ENCODE peak calls at places on chromosome 12, in nine cellular contexts. One of them, this sample, is unnamed.

GRCh38 chr12:84128117-84128991 is 784.2 kb downstream of the SLC6A15 start:
- DNase-seq in endothelial cell: no peak
- DNase-seq in SK-MEL-5: peak
- DNase-seq in SW480: no peak
- DNase-seq in CD4-positive, alpha-beta memory T cell: no peak
- DNase-seq in neuronal stem cell: no peak
- DNase-seq in NCI-H1092 treated with DMSO at 0.1 percent for 48 hours: no peak
- DNase-seq in activated CD4-positive, alpha-beta T cell treated with anti-CD3 and anti-CD28 coated beads, Interleukin-2, amount 50 U/mL, for 48 hours: no peak
- DNase-seq in substantia nigra: no peak
- DNase-seq in this sample: no peak

GRCh38 chr12:98399532-98399931 is 115.9 kb upstream of the TMPO start:
- DNase-seq in SW480: peak
- DNase-seq in NCI-H1092 treated with DMSO at 0.1 percent for 48 hours: no peak
- DNase-seq in endothelial cell: no peak
- DNase-seq in neuronal stem cell: no peak
- DNase-seq in activated CD4-positive, alpha-beta T cell treated with anti-CD3 and anti-CD28 coated beads, Interleukin-2, amount 50 U/mL, for 48 hours: peak
- DNase-seq in CD4-positive, alpha-beta memory T cell: peak
- DNase-seq in substantia nigra: no peak
- DNase-seq in SK-MEL-5: peak
- DNase-seq in this sample: peak

GRCh38 chr12:31965090-31965489 is 5.9 kb downstream of the RESF1 start:
- DNase-seq in neuronal stem cell: no peak
- DNase-seq in substantia nigra: no peak
- DNase-seq in SW480: no peak
- DNase-seq in SK-MEL-5: no peak
- DNase-seq in activated CD4-positive, alpha-beta T cell treated with anti-CD3 and anti-CD28 coated beads, Interleukin-2, amount 50 U/mL, for 48 hours: peak
- DNase-seq in NCI-H1092 treated with DMSO at 0.1 percent for 48 hours: no peak
- DNase-seq in CD4-positive, alpha-beta memory T cell: peak
- DNase-seq in endothelial cell: no peak
- DNase-seq in this sample: no peak

GRCh38 chr12:28711411-28711810 is 437.7 kb upstream of the FAR2 start:
- DNase-seq in activated CD4-positive, alpha-beta T cell treated with anti-CD3 and anti-CD28 coated beads, Interleukin-2, amount 50 U/mL, for 48 hours: no peak
- DNase-seq in neuronal stem cell: no peak
- DNase-seq in CD4-positive, alpha-beta memory T cell: no peak
- DNase-seq in NCI-H1092 treated with DMSO at 0.1 percent for 48 hours: no peak
- DNase-seq in SW480: no peak
- DNase-seq in SK-MEL-5: no peak
- DNase-seq in endothelial cell: no peak
- DNase-seq in substantia nigra: no peak
- DNase-seq in this sample: no peak

GRCh38 chr12:127054531-127054930 is 1212.4 kb upstream of the TMEM132C start:
- DNase-seq in NCI-H1092 treated with DMSO at 0.1 percent for 48 hours: no peak
- DNase-seq in substantia nigra: no peak
- DNase-seq in neuronal stem cell: no peak
- DNase-seq in SK-MEL-5: no peak
- DNase-seq in activated CD4-positive, alpha-beta T cell treated with anti-CD3 and anti-CD28 coated beads, Interleukin-2, amount 50 U/mL, for 48 hours: no peak
- DNase-seq in CD4-positive, alpha-beta memory T cell: no peak
- DNase-seq in SW480: no peak
- DNase-seq in endothelial cell: no peak
- DNase-seq in this sample: no peak

GRCh38 chr12:80622271-80622670 is 85.2 kb upstream of the MYF6 start:
- DNase-seq in CD4-positive, alpha-beta memory T cell: no peak
- DNase-seq in neuronal stem cell: no peak
- DNase-seq in endothelial cell: no peak
- DNase-seq in activated CD4-positive, alpha-beta T cell treated with anti-CD3 and anti-CD28 coated beads, Interleukin-2, amount 50 U/mL, for 48 hours: no peak
- DNase-seq in substantia nigra: no peak
- DNase-seq in SW480: no peak
- DNase-seq in NCI-H1092 treated with DMSO at 0.1 percent for 48 hours: no peak
- DNase-seq in SK-MEL-5: peak
- DNase-seq in this sample: no peak

GRCh38 chr12:87924149-87924548 is 105.1 kb downstream of the C12orf50 start:
- DNase-seq in SW480: no peak
- DNase-seq in neuronal stem cell: no peak
- DNase-seq in SK-MEL-5: no peak
- DNase-seq in NCI-H1092 treated with DMSO at 0.1 percent for 48 hours: no peak
- DNase-seq in CD4-positive, alpha-beta memory T cell: no peak
- DNase-seq in endothelial cell: no peak
- DNase-seq in activated CD4-positive, alpha-beta T cell treated with anti-CD3 and anti-CD28 coated beads, Interleukin-2, amount 50 U/mL, for 48 hours: no peak
- DNase-seq in substantia nigra: no peak
- DNase-seq in this sample: no peak

GRCh38 chr12:65209655-65210043 is 40.3 kb downstream of the LEMD3 start:
- DNase-seq in endothelial cell: no peak
- DNase-seq in activated CD4-positive, alpha-beta T cell treated with anti-CD3 and anti-CD28 coated beads, Interleukin-2, amount 50 U/mL, for 48 hours: no peak
- DNase-seq in SK-MEL-5: no peak
- DNase-seq in SW480: no peak
- DNase-seq in CD4-positive, alpha-beta memory T cell: no peak
- DNase-seq in NCI-H1092 treated with DMSO at 0.1 percent for 48 hours: no peak
- DNase-seq in neuronal stem cell: no peak
- DNase-seq in substantia nigra: no peak
- DNase-seq in this sample: no peak

GRCh38 chr12:95118138-95118787 is 44.8 kb upstream of the NR2C1 start:
- DNase-seq in endothelial cell: no peak
- DNase-seq in neuronal stem cell: no peak
- DNase-seq in NCI-H1092 treated with DMSO at 0.1 percent for 48 hours: no peak
- DNase-seq in SW480: no peak
- DNase-seq in activated CD4-positive, alpha-beta T cell treated with anti-CD3 and anti-CD28 coated beads, Interleukin-2, amount 50 U/mL, for 48 hours: no peak
- DNase-seq in CD4-positive, alpha-beta memory T cell: no peak
- DNase-seq in SK-MEL-5: no peak
- DNase-seq in substantia nigra: no peak
- DNase-seq in this sample: no peak

GRCh38 chr12:106144847-106145246 is 6.1 kb upstream of the NUAK1 start:
- DNase-seq in activated CD4-positive, alpha-beta T cell treated with anti-CD3 and anti-CD28 coated beads, Interleukin-2, amount 50 U/mL, for 48 hours: no peak
- DNase-seq in SW480: no peak
- DNase-seq in NCI-H1092 treated with DMSO at 0.1 percent for 48 hours: no peak
- DNase-seq in substantia nigra: no peak
- DNase-seq in SK-MEL-5: no peak
- DNase-seq in endothelial cell: no peak
- DNase-seq in neuronal stem cell: no peak
- DNase-seq in CD4-positive, alpha-beta memory T cell: no peak
- DNase-seq in this sample: no peak

GRCh38 chr12:89040146-89040964 is 311.9 kb downstream of the DUSP6 start:
- DNase-seq in endothelial cell: no peak
- DNase-seq in SW480: no peak
- DNase-seq in substantia nigra: no peak
- DNase-seq in CD4-positive, alpha-beta memory T cell: peak
- DNase-seq in neuronal stem cell: no peak
- DNase-seq in SK-MEL-5: no peak
- DNase-seq in NCI-H1092 treated with DMSO at 0.1 percent for 48 hours: no peak
- DNase-seq in activated CD4-positive, alpha-beta T cell treated with anti-CD3 and anti-CD28 coated beads, Interleukin-2, amount 50 U/mL, for 48 hours: peak
- DNase-seq in this sample: no peak

GRCh38 chr12:10940389-10940788 is 1.3 kb upstream of the TAS2R14 start:
- DNase-seq in NCI-H1092 treated with DMSO at 0.1 percent for 48 hours: no peak
- DNase-seq in endothelial cell: no peak
- DNase-seq in CD4-positive, alpha-beta memory T cell: no peak
- DNase-seq in SK-MEL-5: no peak
- DNase-seq in SW480: no peak
- DNase-seq in neuronal stem cell: no peak
- DNase-seq in activated CD4-positive, alpha-beta T cell treated with anti-CD3 and anti-CD28 coated beads, Interleukin-2, amount 50 U/mL, for 48 hours: no peak
- DNase-seq in substantia nigra: no peak
- DNase-seq in this sample: no peak

GRCh38 chr12:112932485-112933151 is 5.7 kb upstream of the OAS3 start:
- DNase-seq in activated CD4-positive, alpha-beta T cell treated with anti-CD3 and anti-CD28 coated beads, Interleukin-2, amount 50 U/mL, for 48 hours: no peak
- DNase-seq in neuronal stem cell: peak
- DNase-seq in endothelial cell: no peak
- DNase-seq in NCI-H1092 treated with DMSO at 0.1 percent for 48 hours: no peak
- DNase-seq in SK-MEL-5: no peak
- DNase-seq in CD4-positive, alpha-beta memory T cell: no peak
- DNase-seq in substantia nigra: no peak
- DNase-seq in SW480: no peak
- DNase-seq in this sample: no peak

GRCh38 chr12:57236925-57237652 is 7.6 kb downstream of the SHMT2 start:
- DNase-seq in NCI-H1092 treated with DMSO at 0.1 percent for 48 hours: no peak
- DNase-seq in substantia nigra: no peak
- DNase-seq in SW480: peak
- DNase-seq in endothelial cell: peak
- DNase-seq in activated CD4-positive, alpha-beta T cell treated with anti-CD3 and anti-CD28 coated beads, Interleukin-2, amount 50 U/mL, for 48 hours: peak
- DNase-seq in SK-MEL-5: no peak
- DNase-seq in CD4-positive, alpha-beta memory T cell: no peak
- DNase-seq in neuronal stem cell: no peak
- DNase-seq in this sample: peak

GRCh38 chr12:117587646-117588287 is 226.3 kb upstream of the NOS1 start:
- DNase-seq in SW480: peak
- DNase-seq in NCI-H1092 treated with DMSO at 0.1 percent for 48 hours: peak
- DNase-seq in CD4-positive, alpha-beta memory T cell: no peak
- DNase-seq in endothelial cell: peak
- DNase-seq in SK-MEL-5: peak
- DNase-seq in activated CD4-positive, alpha-beta T cell treated with anti-CD3 and anti-CD28 coated beads, Interleukin-2, amount 50 U/mL, for 48 hours: peak
- DNase-seq in substantia nigra: no peak
- DNase-seq in neuronal stem cell: peak
- DNase-seq in this sample: peak

GRCh38 chr12:123747309-123747708 is 14.8 kb upstream of the DNAH10 start:
- DNase-seq in NCI-H1092 treated with DMSO at 0.1 percent for 48 hours: no peak
- DNase-seq in SK-MEL-5: no peak
- DNase-seq in activated CD4-positive, alpha-beta T cell treated with anti-CD3 and anti-CD28 coated beads, Interleukin-2, amount 50 U/mL, for 48 hours: no peak
- DNase-seq in endothelial cell: no peak
- DNase-seq in SW480: no peak
- DNase-seq in CD4-positive, alpha-beta memory T cell: no peak
- DNase-seq in neuronal stem cell: no peak
- DNase-seq in substantia nigra: no peak
- DNase-seq in this sample: no peak

GRCh38 chr12:55742719-55743130 is at the start of gene GDF11:
- DNase-seq in neuronal stem cell: peak
- DNase-seq in CD4-positive, alpha-beta memory T cell: peak
- DNase-seq in SK-MEL-5: peak
- DNase-seq in activated CD4-positive, alpha-beta T cell treated with anti-CD3 and anti-CD28 coated beads, Interleukin-2, amount 50 U/mL, for 48 hours: peak
- DNase-seq in SW480: peak
- DNase-seq in substantia nigra: peak
- DNase-seq in NCI-H1092 treated with DMSO at 0.1 percent for 48 hours: peak
- DNase-seq in endothelial cell: no peak
- DNase-seq in this sample: peak

GRCh38 chr12:129550353-129550752 is 353.5 kb downstream of the TMEM132D start:
- DNase-seq in SK-MEL-5: no peak
- DNase-seq in endothelial cell: no peak
- DNase-seq in CD4-positive, alpha-beta memory T cell: no peak
- DNase-seq in substantia nigra: no peak
- DNase-seq in neuronal stem cell: no peak
- DNase-seq in NCI-H1092 treated with DMSO at 0.1 percent for 48 hours: peak
- DNase-seq in SW480: no peak
- DNase-seq in activated CD4-positive, alpha-beta T cell treated with anti-CD3 and anti-CD28 coated beads, Interleukin-2, amount 50 U/mL, for 48 hours: no peak
- DNase-seq in this sample: no peak

GRCh38 chr12:113838896-113839295 is 127.2 kb downstream of the RBM19 start:
- DNase-seq in neuronal stem cell: no peak
- DNase-seq in CD4-positive, alpha-beta memory T cell: no peak
- DNase-seq in endothelial cell: no peak
- DNase-seq in substantia nigra: no peak
- DNase-seq in NCI-H1092 treated with DMSO at 0.1 percent for 48 hours: peak
- DNase-seq in activated CD4-positive, alpha-beta T cell treated with anti-CD3 and anti-CD28 coated beads, Interleukin-2, amount 50 U/mL, for 48 hours: no peak
- DNase-seq in SW480: peak
- DNase-seq in SK-MEL-5: no peak
- DNase-seq in this sample: no peak

GRCh38 chr12:10098762-10099161 is at the start of gene CLEC1A:
- DNase-seq in CD4-positive, alpha-beta memory T cell: no peak
- DNase-seq in SK-MEL-5: no peak
- DNase-seq in substantia nigra: no peak
- DNase-seq in activated CD4-positive, alpha-beta T cell treated with anti-CD3 and anti-CD28 coated beads, Interleukin-2, amount 50 U/mL, for 48 hours: no peak
- DNase-seq in endothelial cell: peak
- DNase-seq in SW480: no peak
- DNase-seq in neuronal stem cell: peak
- DNase-seq in NCI-H1092 treated with DMSO at 0.1 percent for 48 hours: no peak
- DNase-seq in this sample: peak

GRCh38 chr12:57591567-57592325 is 754 bp downstream of the PIP4K2C start:
- DNase-seq in NCI-H1092 treated with DMSO at 0.1 percent for 48 hours: peak
- DNase-seq in endothelial cell: peak
- DNase-seq in CD4-positive, alpha-beta memory T cell: peak
- DNase-seq in activated CD4-positive, alpha-beta T cell treated with anti-CD3 and anti-CD28 coated beads, Interleukin-2, amount 50 U/mL, for 48 hours: no peak
- DNase-seq in substantia nigra: no peak
- DNase-seq in SW480: no peak
- DNase-seq in neuronal stem cell: no peak
- DNase-seq in SK-MEL-5: peak
- DNase-seq in this sample: peak

GRCh38 chr12:55244309-55244708 is at the start of gene OR6C74:
- DNase-seq in activated CD4-positive, alpha-beta T cell treated with anti-CD3 and anti-CD28 coated beads, Interleukin-2, amount 50 U/mL, for 48 hours: no peak
- DNase-seq in SK-MEL-5: no peak
- DNase-seq in neuronal stem cell: no peak
- DNase-seq in CD4-positive, alpha-beta memory T cell: no peak
- DNase-seq in endothelial cell: no peak
- DNase-seq in SW480: no peak
- DNase-seq in substantia nigra: no peak
- DNase-seq in NCI-H1092 treated with DMSO at 0.1 percent for 48 hours: no peak
- DNase-seq in this sample: no peak

GRCh38 chr12:123126294-123127144 is 24.4 kb downstream of the PITPNM2 start:
- DNase-seq in SK-MEL-5: peak
- DNase-seq in endothelial cell: no peak
- DNase-seq in substantia nigra: no peak
- DNase-seq in activated CD4-positive, alpha-beta T cell treated with anti-CD3 and anti-CD28 coated beads, Interleukin-2, amount 50 U/mL, for 48 hours: no peak
- DNase-seq in neuronal stem cell: no peak
- DNase-seq in NCI-H1092 treated with DMSO at 0.1 percent for 48 hours: no peak
- DNase-seq in SW480: peak
- DNase-seq in CD4-positive, alpha-beta memory T cell: no peak
- DNase-seq in this sample: peak

GRCh38 chr12:50103767-50104321 is at the start of gene GPD1:
- DNase-seq in SW480: peak
- DNase-seq in NCI-H1092 treated with DMSO at 0.1 percent for 48 hours: peak
- DNase-seq in substantia nigra: peak
- DNase-seq in SK-MEL-5: peak
- DNase-seq in endothelial cell: no peak
- DNase-seq in activated CD4-positive, alpha-beta T cell treated with anti-CD3 and anti-CD28 coated beads, Interleukin-2, amount 50 U/mL, for 48 hours: peak
- DNase-seq in neuronal stem cell: no peak
- DNase-seq in CD4-positive, alpha-beta memory T cell: no peak
- DNase-seq in this sample: no peak

GRCh38 chr12:51897181-51897580 is 9.3 kb downstream of the ANKRD33 start:
- DNase-seq in CD4-positive, alpha-beta memory T cell: no peak
- DNase-seq in SK-MEL-5: no peak
- DNase-seq in endothelial cell: no peak
- DNase-seq in substantia nigra: no peak
- DNase-seq in NCI-H1092 treated with DMSO at 0.1 percent for 48 hours: no peak
- DNase-seq in activated CD4-positive, alpha-beta T cell treated with anti-CD3 and anti-CD28 coated beads, Interleukin-2, amount 50 U/mL, for 48 hours: no peak
- DNase-seq in neuronal stem cell: no peak
- DNase-seq in SW480: no peak
- DNase-seq in this sample: no peak

GRCh38 chr12:101794574-101794973 is 36.2 kb downstream of the GNPTAB start:
- DNase-seq in SK-MEL-5: no peak
- DNase-seq in CD4-positive, alpha-beta memory T cell: no peak
- DNase-seq in neuronal stem cell: no peak
- DNase-seq in NCI-H1092 treated with DMSO at 0.1 percent for 48 hours: no peak
- DNase-seq in endothelial cell: no peak
- DNase-seq in activated CD4-positive, alpha-beta T cell treated with anti-CD3 and anti-CD28 coated beads, Interleukin-2, amount 50 U/mL, for 48 hours: no peak
- DNase-seq in SW480: no peak
- DNase-seq in substantia nigra: no peak
- DNase-seq in this sample: no peak

GRCh38 chr12:76153616-76154015 is 69.1 kb upstream of the NAP1L1 start:
- DNase-seq in endothelial cell: no peak
- DNase-seq in SW480: no peak
- DNase-seq in CD4-positive, alpha-beta memory T cell: no peak
- DNase-seq in substantia nigra: no peak
- DNase-seq in NCI-H1092 treated with DMSO at 0.1 percent for 48 hours: no peak
- DNase-seq in activated CD4-positive, alpha-beta T cell treated with anti-CD3 and anti-CD28 coated beads, Interleukin-2, amount 50 U/mL, for 48 hours: no peak
- DNase-seq in neuronal stem cell: no peak
- DNase-seq in SK-MEL-5: no peak
- DNase-seq in this sample: no peak

GRCh38 chr12:60201891-60202290 is 606.1 kb downstream of the SLC16A7 start:
- DNase-seq in SK-MEL-5: no peak
- DNase-seq in activated CD4-positive, alpha-beta T cell treated with anti-CD3 and anti-CD28 coated beads, Interleukin-2, amount 50 U/mL, for 48 hours: no peak
- DNase-seq in neuronal stem cell: no peak
- DNase-seq in NCI-H1092 treated with DMSO at 0.1 percent for 48 hours: no peak
- DNase-seq in substantia nigra: no peak
- DNase-seq in SW480: no peak
- DNase-seq in endothelial cell: no peak
- DNase-seq in CD4-positive, alpha-beta memory T cell: no peak
- DNase-seq in this sample: no peak

GRCh38 chr12:96218989-96219678 is 25.0 kb downstream of the ELK3 start:
- DNase-seq in NCI-H1092 treated with DMSO at 0.1 percent for 48 hours: no peak
- DNase-seq in CD4-positive, alpha-beta memory T cell: no peak
- DNase-seq in activated CD4-positive, alpha-beta T cell treated with anti-CD3 and anti-CD28 coated beads, Interleukin-2, amount 50 U/mL, for 48 hours: no peak
- DNase-seq in SK-MEL-5: no peak
- DNase-seq in substantia nigra: no peak
- DNase-seq in neuronal stem cell: no peak
- DNase-seq in endothelial cell: no peak
- DNase-seq in SW480: peak
- DNase-seq in this sample: no peak

GRCh38 chr12:2461645-2462044 is 333.1 kb upstream of the FKBP4 start:
- DNase-seq in endothelial cell: no peak
- DNase-seq in activated CD4-positive, alpha-beta T cell treated with anti-CD3 and anti-CD28 coated beads, Interleukin-2, amount 50 U/mL, for 48 hours: no peak
- DNase-seq in SW480: no peak
- DNase-seq in SK-MEL-5: no peak
- DNase-seq in NCI-H1092 treated with DMSO at 0.1 percent for 48 hours: no peak
- DNase-seq in substantia nigra: no peak
- DNase-seq in CD4-positive, alpha-beta memory T cell: no peak
- DNase-seq in neuronal stem cell: no peak
- DNase-seq in this sample: no peak

GRCh38 chr12:16520328-16520727 is 85.6 kb downstream of the LMO3 start:
- DNase-seq in endothelial cell: no peak
- DNase-seq in NCI-H1092 treated with DMSO at 0.1 percent for 48 hours: no peak
- DNase-seq in substantia nigra: no peak
- DNase-seq in activated CD4-positive, alpha-beta T cell treated with anti-CD3 and anti-CD28 coated beads, Interleukin-2, amount 50 U/mL, for 48 hours: no peak
- DNase-seq in CD4-positive, alpha-beta memory T cell: no peak
- DNase-seq in SW480: no peak
- DNase-seq in SK-MEL-5: no peak
- DNase-seq in neuronal stem cell: no peak
- DNase-seq in this sample: no peak

This sample was measured in Caco-2.